ENCODE peak calls at places on chromosome 1, in five cellular contexts. J, O, D, A and M are unnamed samples.

GRCh38 chr1:27153549-27153886 is 1.4 kb downstream of the SLC9A1 start:
- DNase-seq in J (no peak), O (no peak), D (no peak), A (no peak), M (no peak)

GRCh38 chr1:44628962-44629756 is 45.1 kb downstream of the TMEM53 start:
- DNase-seq in J (peak), O (peak), D (no peak), A (no peak), M (peak)

GRCh38 chr1:116911166-116911553 is 1.4 kb downstream of the PTGFRN start:
- DNase-seq in J (no peak), O (no peak), D (peak), A (no peak), M (no peak)

GRCh38 chr1:207309775-207310273 is 11.7 kb upstream of the CD55 start:
- DNase-seq in J (peak), O (peak), D (no peak), A (no peak), M (peak)

GRCh38 chr1:116374340-116375164 is 1.5 kb downstream of the ATP1A1 start:
- DNase-seq in J (no peak), O (peak), D (no peak), A (no peak), M (no peak)

GRCh38 chr1:60762176-60762575 is 320.2 kb upstream of the NFIA start:
- DNase-seq in J (no peak), O (peak), D (no peak), A (no peak), M (peak)

GRCh38 chr1:56468472-56468871 is 110.9 kb downstream of the PLPP3 start:
- DNase-seq in J (no peak), O (no peak), D (no peak), A (no peak), M (no peak)

GRCh38 chr1:113140588-113141446 is 67.8 kb downstream of the LRIG2 start:
- DNase-seq in J (peak), O (peak), D (peak), A (no peak), M (no peak)

GRCh38 chr1:39295901-39296300 is 91.4 kb downstream of the MACF1 start:
- DNase-seq in J (no peak), O (peak), D (no peak), A (no peak), M (peak)

GRCh38 chr1:231021540-231022031 is 18.5 kb downstream of the FAM89A start:
- DNase-seq in J (no peak), O (no peak), D (no peak), A (no peak), M (no peak)

GRCh38 chr1:118485757-118486156 is 300.7 kb upstream of the SPAG17 start:
- DNase-seq in J (no peak), O (peak), D (no peak), A (peak), M (peak)
- H3K27ac ChIP-seq in J (no peak), O (peak), D (no peak), A (no peak), M (no peak)

GRCh38 chr1:155039308-155039669 is 5.7 kb downstream of the DCST1 start:
- DNase-seq in J (no peak), O (no peak), D (no peak), A (no peak), M (no peak)
- H3K27ac ChIP-seq in J (peak), O (no peak), D (no peak), A (peak), M (peak)

DNA sequence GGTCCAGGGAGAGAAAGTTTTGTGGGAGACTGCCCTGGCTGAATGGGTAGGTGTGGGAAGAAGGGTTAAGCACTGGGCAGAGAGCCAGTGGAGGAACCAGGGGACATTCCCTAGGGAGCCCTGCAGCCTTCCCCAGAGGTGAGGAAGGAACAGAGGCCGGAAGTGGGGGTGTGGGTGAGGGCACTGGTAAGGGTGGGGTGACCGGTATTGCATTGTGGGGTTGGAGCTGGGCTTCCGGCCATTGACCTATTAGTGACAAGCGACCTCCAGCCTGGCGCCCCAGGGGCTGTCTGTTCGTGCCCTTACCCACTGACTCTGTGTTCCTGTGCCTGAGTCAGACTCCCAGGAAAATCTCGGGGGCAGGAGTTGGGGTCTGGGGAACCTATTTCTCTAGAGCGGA is 3.5 kb upstream of the TSPAN1 start:
- DNase-seq in J (no peak), O (peak), D (no peak), A (no peak), M (no peak)
- H3K27ac ChIP-seq in J (no peak), O (no peak), D (no peak), A (no peak), M (no peak)

GRCh38 chr1:109312978-109313775 is 6.4 kb upstream of the MYBPHL start:
- DNase-seq in J (no peak), O (no peak), D (no peak), A (no peak), M (no peak)
- H3K27ac ChIP-seq in J (no peak), O (no peak), D (no peak), A (no peak), M (no peak)

GRCh38 chr1:236081546-236082227 is 16.8 kb upstream of the NID1 start:
- DNase-seq in J (no peak), O (peak), D (no peak), A (no peak), M (no peak)
- H3K27ac ChIP-seq in J (no peak), O (no peak), D (no peak), A (no peak), M (no peak)

GRCh38 chr1:214551436-214552173 is at the start of gene PTPN14:
- DNase-seq in J (peak), O (peak), D (peak), A (no peak), M (peak)
- H3K27ac ChIP-seq in J (peak), O (peak), D (peak), A (peak), M (peak)

DNA sequence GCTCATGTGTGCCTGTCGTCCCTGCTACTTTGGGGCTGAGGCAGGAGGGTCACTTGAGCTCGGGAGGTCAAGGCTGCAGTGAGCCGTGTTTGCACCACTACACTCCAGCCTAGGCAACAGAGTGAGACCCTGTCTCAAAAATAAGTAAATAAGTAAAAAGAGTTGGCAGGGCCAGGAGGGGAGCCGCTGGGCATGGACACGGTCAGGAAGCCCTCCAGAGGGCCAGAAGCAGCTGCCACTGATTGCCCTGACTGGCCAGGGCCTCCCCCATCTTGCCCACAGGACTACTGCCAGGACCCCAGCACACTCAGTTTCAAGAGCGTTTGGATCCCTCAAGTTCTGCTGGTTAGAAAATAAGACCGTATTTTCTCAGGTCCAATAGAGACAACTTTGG is 112.2 kb upstream of the IPO9 start:
- DNase-seq in J (no peak), O (no peak), D (no peak), A (no peak), M (no peak)
- H3K27ac ChIP-seq in J (peak), O (no peak), D (peak), A (no peak), M (no peak)

DNA sequence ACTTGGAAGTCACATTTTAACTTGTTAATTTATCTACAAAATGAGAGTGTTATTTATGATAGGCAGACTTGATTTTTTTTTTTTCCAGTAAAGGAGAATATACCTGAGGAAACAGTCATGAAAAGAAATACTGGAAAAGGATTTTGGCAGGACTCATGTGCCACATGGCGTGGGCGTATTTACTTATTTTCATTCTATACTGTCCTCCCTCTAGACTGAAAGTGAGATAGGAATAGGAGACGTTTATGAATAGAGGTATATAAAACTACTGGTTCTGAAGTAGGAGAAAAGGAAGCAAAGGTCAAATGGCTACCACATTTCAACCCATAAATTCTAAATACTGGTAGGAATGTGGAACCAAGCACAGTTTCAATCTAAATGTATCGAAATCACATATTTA is 94.8 kb upstream of the MPC2 start:
- DNase-seq in J (no peak), O (no peak), D (no peak), A (no peak), M (no peak)
- H3K27ac ChIP-seq in J (no peak), O (no peak), D (no peak), A (no peak), M (no peak)